ENCODE peak calls at places on chromosomes 12 and 14, in ten cellular contexts. Z is fibroblast of lung, D is MM.1S, G is hepatocyte, V is PC-3, O is IMR-90, Y is mammary epithelial cell, M is Karpas-422, K is neural progenitor cell, R is endothelial cell of umbilical vein. U is an unnamed sample. For H4K20me1, the result is how much of the 10 kb centered on the place peaks cover.

GRCh38 chr12:19003110-19003509 is 126.4 kb upstream of the PLEKHA5 start:
- DNase-seq in Z (peak), D (no peak), G (no peak), V (no peak), O (no peak), Y (no peak), M (no peak), K (no peak), R (no peak), U (no peak)

GRCh38 chr12:2856901-2857495 is at the start of gene TEX52:
- DNase-seq in Z (no peak), D (no peak), G (peak), V (no peak), O (no peak), Y (no peak), M (peak), K (peak), R (no peak), U (peak)

GRCh38 chr12:103589517-103589916 is 2.4 kb downstream of the STAB2 start:
- DNase-seq in Z (no peak), D (peak), G (no peak), V (no peak), O (no peak), Y (no peak), M (no peak), K (no peak), R (no peak), U (no peak)

GRCh38 chr12:45789025-45789424 is 59.5 kb downstream of the ARID2 start:
- DNase-seq in Z (no peak), D (no peak), G (peak), V (no peak), O (peak), Y (no peak), M (peak), K (no peak), R (no peak), U (no peak)

GRCh38 chr12:109542014-109542413 is 31.3 kb downstream of the MMAB start:
- DNase-seq in Z (peak), D (no peak), G (no peak), V (peak), O (peak), Y (peak), M (no peak), K (no peak), R (peak), U (peak)

GRCh38 chr12:81077686-81078441 is at the start of gene ACSS3:
- DNase-seq in Z (peak), D (no peak), G (peak), V (no peak), O (no peak), Y (no peak), M (no peak), K (peak), R (no peak), U (peak)

GRCh38 chr12:79655036-79655435 is 35.7 kb downstream of the PAWR start:
- DNase-seq in Z (no peak), D (no peak), G (no peak), V (no peak), O (no peak), Y (no peak), M (peak), K (no peak), R (no peak), U (no peak)

GRCh38 chr12:6821674-6822433 is at the start of gene GPR162:
- DNase-seq in Z (peak), D (no peak), G (peak), V (no peak), O (peak), Y (no peak), M (no peak), K (peak), R (no peak), U (peak)

GRCh38 chr12:92912052-92912451 is 17.0 kb downstream of the EEA1 start:
- DNase-seq in Z (peak), D (no peak), G (no peak), V (no peak), O (peak), Y (peak), M (no peak), K (no peak), R (no peak), U (no peak)

GRCh38 chr14:100911665-100912316 is 8.3 kb upstream of the RTL1 start:
- DNase-seq in Z (no peak), D (no peak), G (no peak), V (peak), O (peak), Y (no peak), M (no peak), K (peak), R (no peak), U (no peak)

GRCh38 chr14:65228956-65229355 is 126.6 kb upstream of the MAX start:
- DNase-seq in Z (no peak), D (no peak), G (no peak), V (no peak), O (no peak), Y (no peak), M (no peak), K (no peak), R (no peak), U (no peak)

GRCh38 chr12:109223868-109224267 is 85.2 kb downstream of the FOXN4 start:
- DNase-seq in Z (no peak), D (no peak), G (no peak), V (no peak), O (no peak), Y (no peak), M (no peak), K (no peak), R (no peak), U (no peak)

GRCh38 chr14:61451891-61452400 is 130.6 kb downstream of the PRKCH start:
- DNase-seq in Z (no peak), D (no peak), G (no peak), V (no peak), O (no peak), Y (no peak), M (no peak), K (no peak), R (no peak), U (no peak)

GRCh38 chr12:109885616-109886015 is 5.3 kb upstream of the GLTP start:
- DNase-seq in Z (no peak), D (no peak), G (no peak), V (peak), O (peak), Y (peak), M (no peak), K (no peak), R (no peak), U (peak)

GRCh38 chr12:20646239-20646827 is 48.8 kb upstream of the SLCO1C1 start:
- DNase-seq in Z (peak), D (peak), G (peak), V (peak), O (peak), Y (peak), M (peak), K (peak), R (peak), U (no peak)

GRCh38 chr12:20490213-20490612 is 121.9 kb downstream of the PDE3A start:
- DNase-seq in Z (peak), D (no peak), G (no peak), V (no peak), O (peak), Y (no peak), M (no peak), K (no peak), R (no peak), U (no peak)

GRCh38 chr14:105389976-105390848 is 8.1 kb upstream of the TEX22 start:
- DNase-seq in Z (no peak), D (peak), G (no peak), V (no peak), O (no peak), Y (no peak), M (no peak), K (no peak), R (no peak), U (no peak)

GRCh38 chr14:104357689-104358527 is 219.5 kb downstream of the KIF26A start:
- DNase-seq in Z (no peak), D (no peak), G (no peak), V (no peak), O (no peak), Y (no peak), M (no peak), K (no peak), R (no peak), U (no peak)

GRCh38 chr12:80504389-80505153 is 60.5 kb downstream of the PTPRQ start:
- DNase-seq in Z (no peak), D (peak), G (no peak), V (no peak), O (peak), Y (no peak), M (no peak), K (no peak), R (no peak), U (no peak)

GRCh38 chr12:122090759-122091535 is 12.4 kb downstream of the MLXIP start:
- DNase-seq in Z (peak), D (no peak), G (peak), V (no peak), O (peak), Y (no peak), M (peak), K (no peak), R (no peak), U (no peak)

GRCh38 chr12:18153826-18154225 is 63.8 kb upstream of the RERGL start:
- DNase-seq in Z (no peak), D (no peak), G (no peak), V (no peak), O (no peak), Y (no peak), M (no peak), K (peak), R (no peak), U (no peak)

GRCh38 chr14:66643344-66643743 is 135.4 kb downstream of the GPHN start:
- DNase-seq in Z (peak), D (no peak), G (no peak), V (peak), O (peak), Y (no peak), M (no peak), K (no peak), R (peak), U (no peak)

GRCh38 chr14:101713641-101714349 is 47.7 kb upstream of the PPP2R5C start:
- DNase-seq in Z (no peak), D (no peak), G (no peak), V (no peak), O (no peak), Y (no peak), M (no peak), K (no peak), R (no peak), U (no peak)

GRCh38 chr14:68563256-68564131 is 229.4 kb downstream of the ZFP36L1 start:
- DNase-seq in Z (peak), D (no peak), G (no peak), V (peak), O (peak), Y (peak), M (no peak), K (no peak), R (no peak), U (no peak)

GRCh38 chr14:58598028-58598850 is 39.5 kb upstream of the DACT1 start:
- DNase-seq in Z (no peak), D (no peak), G (no peak), V (no peak), O (peak), Y (no peak), M (no peak), K (no peak), R (no peak), U (no peak)
- H3K27ac ChIP-seq in Z (no peak), D (no peak), G (no peak), V (no peak), O (no peak), Y (no peak), M (no peak), K (no peak), R (no peak), U (no peak)

GRCh38 chr14:102817318-102817717 is 40.1 kb downstream of the TRAF3 start:
- DNase-seq in Z (no peak), D (no peak), G (no peak), V (no peak), O (no peak), Y (no peak), M (no peak), K (no peak), R (no peak), U (no peak)
- H4K20me1 ChIP-seq in Z (under half), D (under half), G (under half), V (under half), O (half or more), Y (under half), M (under half), K (under half), R (under half), U (under half)

GRCh38 chr14:41146391-41146790 is 460.3 kb upstream of the LRFN5 start:
- DNase-seq in Z (no peak), D (no peak), G (no peak), V (no peak), O (no peak), Y (no peak), M (no peak), K (peak), R (no peak), U (no peak)
- H2AFZ ChIP-seq in Z (no peak), D (no peak), G (no peak), V (no peak), O (no peak), Y (no peak), M (no peak), K (no peak), R (no peak), U (no peak)

GRCh38 chr12:24407884-24408283 is 458.4 kb upstream of the SOX5 start:
- DNase-seq in Z (no peak), D (no peak), G (no peak), V (no peak), O (no peak), Y (no peak), M (no peak), K (no peak), R (no peak), U (no peak)

GRCh38 chr12:24408305-24408704 is 458.8 kb upstream of the SOX5 start:
- DNase-seq in Z (no peak), D (peak), G (no peak), V (no peak), O (no peak), Y (no peak), M (no peak), K (no peak), R (no peak), U (no peak)

GRCh38 chr12:24411948-24412347 is 462.5 kb upstream of the SOX5 start:
- DNase-seq in Z (no peak), D (no peak), G (no peak), V (no peak), O (no peak), Y (no peak), M (no peak), K (no peak), R (no peak), U (no peak)

GRCh38 chr12:24414421-24414820 is 465.0 kb upstream of the SOX5 start:
- DNase-seq in Z (no peak), D (no peak), G (no peak), V (no peak), O (no peak), Y (no peak), M (no peak), K (no peak), R (peak), U (no peak)

DNA sequence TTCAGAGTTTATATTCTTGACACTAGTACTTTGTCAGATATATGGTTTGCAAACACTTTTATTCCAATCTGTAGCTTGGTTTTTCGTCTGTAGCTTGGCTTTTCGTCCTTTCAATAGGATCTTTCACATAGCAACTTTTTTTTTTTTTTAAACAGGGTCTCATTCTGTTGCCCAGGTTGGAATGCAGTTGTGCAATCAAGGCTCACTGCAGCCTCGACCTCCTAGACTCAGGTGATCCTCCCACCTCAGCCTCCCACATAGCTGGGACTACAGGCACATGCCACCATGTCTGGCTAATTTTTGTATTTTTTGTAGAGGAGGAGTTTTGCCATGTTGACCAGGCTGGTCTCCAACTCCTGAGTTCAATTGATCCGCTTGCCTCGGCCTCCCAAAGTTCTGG is 460.4 kb upstream of the SOX5 start:
- DNase-seq in Z (no peak), D (no peak), G (no peak), V (no peak), O (no peak), Y (no peak), M (no peak), K (no peak), R (no peak), U (no peak)
- H3K27ac ChIP-seq in Z (no peak), D (no peak), G (no peak), V (no peak), O (no peak), Y (no peak), M (no peak), K (no peak), R (no peak), U (no peak)

GRCh38 chr12:53990311-53991076 is 5.5 kb downstream of the HOXC10 start:
- DNase-seq in Z (no peak), D (no peak), G (no peak), V (peak), O (no peak), Y (no peak), M (no peak), K (no peak), R (no peak), U (no peak)

GRCh38 chr12:53987748-53988147 is 2.8 kb downstream of the HOXC10 start:
- DNase-seq in Z (no peak), D (no peak), G (no peak), V (no peak), O (no peak), Y (no peak), M (no peak), K (no peak), R (no peak), U (no peak)

GRCh38 chr12:53986686-53987180 is 1.8 kb downstream of the HOXC10 start:
- DNase-seq in Z (no peak), D (no peak), G (no peak), V (no peak), O (no peak), Y (no peak), M (no peak), K (no peak), R (no peak), U (no peak)

GRCh38 chr12:53989227-53990113 is 4.5 kb downstream of the HOXC10 start:
- DNase-seq in Z (no peak), D (peak), G (peak), V (peak), O (peak), Y (peak), M (peak), K (peak), R (peak), U (peak)

DNA sequence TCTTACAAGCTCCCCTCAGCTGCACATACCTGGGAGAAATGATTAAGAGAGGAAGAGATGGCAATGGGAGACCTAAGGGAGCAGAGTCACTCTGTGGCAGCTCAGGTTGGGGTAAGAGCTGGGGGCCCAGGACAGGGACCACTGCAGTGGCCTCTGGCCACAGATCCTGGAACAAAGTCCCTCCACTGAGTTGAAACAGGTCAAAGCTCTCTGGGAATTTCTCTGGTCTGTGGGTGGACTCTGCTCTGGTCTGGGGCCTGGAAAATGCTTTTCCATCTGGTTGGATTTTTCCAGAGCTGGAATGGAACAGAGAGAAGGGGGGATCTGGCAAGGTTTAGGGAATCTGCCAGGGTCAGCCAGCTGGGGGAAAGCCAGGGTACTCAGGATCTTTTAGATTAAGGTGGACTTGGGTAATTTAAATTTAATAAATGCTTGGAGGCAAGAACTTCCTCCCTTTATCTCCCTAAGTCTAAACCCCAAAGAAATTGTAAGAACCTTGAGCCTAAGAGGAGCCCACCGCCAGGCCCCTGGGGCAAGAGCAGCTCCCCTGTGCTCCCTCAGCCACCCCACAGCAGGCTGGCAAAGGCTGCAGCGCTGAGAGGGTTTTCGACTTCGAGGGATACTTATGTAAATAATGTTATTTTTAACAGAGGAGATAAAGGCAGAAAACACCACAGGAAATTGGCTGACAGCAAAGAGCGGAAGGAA is 3.7 kb downstream of the HOXC10 start:
- DNase-seq in Z (no peak), D (no peak), G (no peak), V (no peak), O (no peak), Y (no peak), M (no peak), K (no peak), R (no peak), U (no peak)
- H4K20me1 ChIP-seq in Z (under half), D (under half), G (under half), V (under half), O (under half), Y (under half), M (under half), K (half or more), R (under half), U (under half)

GRCh38 chr14:53356361-53357150 is 203.4 kb upstream of the DDHD1 start:
- DNase-seq in Z (no peak), D (no peak), G (no peak), V (no peak), O (peak), Y (peak), M (no peak), K (peak), R (no peak), U (no peak)
- H2AFZ ChIP-seq in Z (no peak), D (no peak), G (no peak), V (no peak), O (peak), Y (no peak), M (no peak), K (peak), R (no peak), U (no peak)

DNA sequence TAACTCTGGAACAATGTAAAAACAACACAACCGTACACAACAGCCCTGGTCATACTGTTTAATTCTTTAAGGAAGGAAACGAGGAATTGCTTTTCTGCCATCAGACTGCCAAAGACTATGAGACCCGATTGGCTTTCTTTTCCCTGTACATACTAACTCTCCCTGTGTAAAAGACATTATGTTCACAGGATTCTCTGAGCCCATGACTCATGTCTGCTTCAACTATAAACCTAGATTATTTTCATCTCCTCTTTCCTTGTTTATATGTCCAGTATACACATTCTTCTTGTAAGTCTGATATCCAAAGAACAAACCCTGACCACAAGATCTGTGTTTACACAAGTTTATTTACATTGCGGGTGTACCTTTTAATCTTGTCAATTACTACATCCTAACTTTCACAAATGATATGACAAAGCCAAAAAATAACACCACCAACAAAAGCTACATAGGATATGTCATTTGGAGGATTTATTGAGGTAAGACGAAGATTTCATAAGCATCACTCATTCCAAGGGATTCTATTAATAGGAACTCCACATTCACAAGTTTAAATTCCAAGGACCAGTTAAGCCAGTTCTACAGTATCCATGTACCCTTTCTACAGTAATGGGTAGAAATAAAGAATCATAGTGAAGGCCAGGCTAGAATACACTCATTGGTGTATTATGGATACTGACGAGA is 67.3 kb downstream of the STXBP6 start:
- DNase-seq in Z (peak), D (no peak), G (peak), V (peak), O (peak), Y (peak), M (no peak), K (no peak), R (peak), U (peak)
- H3K27ac ChIP-seq in Z (no peak), D (no peak), G (peak), V (no peak), O (peak), Y (no peak), M (no peak), K (no peak), R (no peak), U (peak)